ENCODE peak calls at places on chromosomes 6 and 20, in four cellular contexts. Z, Y, B and V are unnamed samples.

GRCh38 chr6:154448448-154449096 is 61.9 kb downstream of the CNKSR3 start:
- DNase-seq in Z (no peak), Y (no peak), B (no peak), V (no peak)

GRCh38 chr6:166202321-166202733 is 34.7 kb upstream of the TBXT start:
- DNase-seq in Z (no peak), Y (no peak), B (no peak), V (peak)

GRCh38 chr6:7671076-7671475 is 54.8 kb upstream of the BMP6 start:
- DNase-seq in Z (no peak), Y (no peak), B (no peak), V (no peak)

GRCh38 chr6:119158057-119158848 is 79.8 kb upstream of the FAM184A start:
- DNase-seq in Z (no peak), Y (no peak), B (no peak), V (no peak)

GRCh38 chr20:1327827-1328679 is 886 bp downstream of the SDCBP2 start:
- DNase-seq in Z (no peak), Y (no peak), B (no peak), V (no peak)

GRCh38 chr20:49446808-49447207 is 35.7 kb downstream of the KCNB1 start:
- DNase-seq in Z (peak), Y (peak), B (no peak), V (no peak)

GRCh38 chr6:88629838-88630462 is 333.5 kb downstream of the RNGTT start:
- DNase-seq in Z (no peak), Y (no peak), B (no peak), V (no peak)

GRCh38 chr6:53879608-53880007 is 84.8 kb downstream of the LRRC1 start:
- DNase-seq in Z (no peak), Y (no peak), B (no peak), V (no peak)

GRCh38 chr6:52622810-52623209 is 46.0 kb upstream of the TRAM2 start:
- DNase-seq in Z (no peak), Y (no peak), B (no peak), V (no peak)

GRCh38 chr6:163668061-163668426 is 253.5 kb downstream of the QKI start:
- DNase-seq in Z (no peak), Y (no peak), B (no peak), V (peak)

GRCh38 chr6:77467038-77467437 is 3.7 kb upstream of the HTR1B start:
- DNase-seq in Z (no peak), Y (peak), B (no peak), V (no peak)

GRCh38 chr20:38674178-38675133 is 49.8 kb upstream of the SLC32A1 start:
- DNase-seq in Z (no peak), Y (peak), B (peak), V (peak)

GRCh38 chr6:83176256-83176655 is 16.8 kb downstream of the PGM3 start:
- DNase-seq in Z (no peak), Y (no peak), B (no peak), V (no peak)

GRCh38 chr6:99745651-99746050 is 139.0 kb downstream of the PRDM13 start:
- DNase-seq in Z (no peak), Y (no peak), B (no peak), V (no peak)

GRCh38 chr20:36432096-36432495 is 109.2 kb upstream of the MYL9 start:
- DNase-seq in Z (no peak), Y (no peak), B (no peak), V (no peak)

GRCh38 chr20:15200139-15200538 is 862.7 kb upstream of the FLRT3 start:
- DNase-seq in Z (no peak), Y (no peak), B (no peak), V (peak)

GRCh38 chr6:890201-890600 is 197.3 kb upstream of the EXOC2 start:
- DNase-seq in Z (no peak), Y (no peak), B (no peak), V (no peak)

GRCh38 chr6:33731751-33732282 is 14.9 kb downstream of the IP6K3 start:
- DNase-seq in Z (no peak), Y (no peak), B (no peak), V (no peak)

GRCh38 chr20:63191400-63191799 is 24.5 kb downstream of the YTHDF1 start:
- DNase-seq in Z (peak), Y (no peak), B (no peak), V (no peak)

GRCh38 chr20:37188787-37189186 is 9.4 kb upstream of the MROH8 start:
- DNase-seq in Z (no peak), Y (no peak), B (no peak), V (no peak)

GRCh38 chr6:132136976-132137375 is 185.8 kb upstream of the CCN2 start:
- DNase-seq in Z (no peak), Y (no peak), B (no peak), V (no peak)

GRCh38 chr6:125668071-125668470 is 81.4 kb upstream of the HEY2 start:
- DNase-seq in Z (no peak), Y (no peak), B (peak), V (no peak)

GRCh38 chr6:170225852-170226417 is 64.9 kb downstream of the DLL1 start:
- DNase-seq in Z (peak), Y (no peak), B (peak), V (no peak)

GRCh38 chr20:50744143-50744792 is 12.9 kb downstream of the PARD6B start:
- DNase-seq in Z (peak), Y (no peak), B (no peak), V (no peak)
- TF ChIP-seq CTCF in Z (peak), Y (no peak), B (no peak), V (no peak)

GRCh38 chr6:158078320-158078719 is 89.7 kb downstream of the SERAC1 start:
- DNase-seq in Z (no peak), Y (no peak), B (no peak), V (no peak)
- TF ChIP-seq CTCF in Z (no peak), Y (no peak), B (no peak), V (no peak)

GRCh38 chr6:36442671-36443497 is at the start of the genes KCTD20 and PXT1:
- DNase-seq in Z (peak), Y (peak), B (peak), V (peak)
- TF ChIP-seq CTCF in Z (no peak), Y (no peak), B (no peak), V (no peak)

GRCh38 chr20:54708229-54708628 is 232.8 kb downstream of the DOK5 start:
- DNase-seq in Z (no peak), Y (no peak), B (no peak), V (no peak)
- TF ChIP-seq CTCF in Z (no peak), Y (no peak), B (no peak), V (no peak)